ENCODE peak calls at places on chromosomes 4 and X, in four cellular contexts. H is activated CD4-positive, alpha-beta memory T cell treated with anti-CD3 and anti-CD28 coated beads for 36 hours; W is GM03348; D is HS-5. V is an unnamed sample.

GRCh38 chrX:130170752-130171445 is 863 bp upstream of the RAB33A start:
- DNase-seq in H (peak; percentile 83), W (peak; percentile 46), D (no peak), V (peak; percentile 7)

GRCh38 chrX:67353651-67354370 is 190.0 kb upstream of the AR start:
- DNase-seq in H (no peak), W (peak; percentile 14), D (no peak), V (peak; percentile 0)

GRCh38 chr4:41549469-41549868 is 11.5 kb downstream of the LIMCH1 start:
- DNase-seq in H (no peak), W (no peak), D (no peak), V (no peak)

GRCh38 chrX:46704767-46705386 is 54.0 kb downstream of the SLC9A7 start:
- DNase-seq in H (peak; percentile 49), W (no peak), D (no peak), V (no peak)

GRCh38 chrX:115364625-115365024 is 75.1 kb downstream of the LUZP4 start:
- DNase-seq in H (no peak), W (no peak), D (no peak), V (no peak)

GRCh38 chrX:57918750-57919436 is 8.6 kb upstream of the ZXDA start:
- DNase-seq in H (peak; percentile 18), W (no peak), D (no peak), V (peak; percentile 76)

GRCh38 chrX:115650449-115650848 is 89.5 kb downstream of the PLS3 start:
- DNase-seq in H (no peak), W (no peak), D (no peak), V (no peak)

GRCh38 chrX:46260502-46260901 is 284.7 kb downstream of the ZNF674 start:
- DNase-seq in H (no peak), W (no peak), D (no peak), V (peak; percentile 9)

GRCh38 chr4:163107754-163108153 is 58.9 kb downstream of the NAF1 start:
- DNase-seq in H (no peak), W (no peak), D (no peak), V (no peak)

GRCh38 chr4:87633239-87633638 is 16.8 kb upstream of the DMP1 start:
- DNase-seq in H (no peak), W (peak; percentile 14), D (no peak), V (peak; percentile 9)

GRCh38 chr4:156378053-156378665 is 424.5 kb upstream of the CTSO start:
- DNase-seq in H (no peak), W (no peak), D (no peak), V (peak; percentile 71)

GRCh38 chrX:153921070-153921469 is 5.0 kb downstream of the ARHGAP4 start:
- DNase-seq in H (no peak), W (no peak), D (no peak), V (no peak)

GRCh38 chr4:87707279-87707918 is 57.3 kb downstream of the DMP1 start:
- DNase-seq in H (no peak), W (no peak), D (no peak), V (no peak)

V was measured in trophoblast cell.